ENCODE peak calls at places on chromosomes 7 and 10, in four cellular contexts. Q, Z, J and F are unnamed samples.
A peak's percentile ranks its signal among the peaks of the same experiment; 100 is the strongest.

GRCh38 chr10:112370424-112370819 is 3.5 kb upstream of the ACSL5 start:
- DNase-seq in Z (no peak), Q (no peak), J (no peak), F (no peak)

GRCh38 chr7:55242613-55243012 is 122.5 kb upstream of the LANCL2 start:
- DNase-seq in Z (no peak), J (no peak), Q (no peak), F (no peak)

GRCh38 chr10:58675321-58675720 is 162.6 kb downstream of the BICC1 start:
- DNase-seq in Q (no peak), Z (no peak), J (no peak), F (no peak)

GRCh38 chr7:20064974-20065862 is 152.0 kb downstream of the MACC1 start:
- DNase-seq in J (peak; percentile 57), Z (no peak), Q (no peak), F (no peak)

GRCh38 chr10:61855771-61856170 is 45.7 kb upstream of the ARID5B start:
- DNase-seq in Q (no peak), J (no peak), Z (no peak), F (no peak)

GRCh38 chr10:68163735-68164134 is 54.4 kb downstream of the MYPN start:
- DNase-seq in Z (no peak), Q (no peak), J (peak; percentile 69), F (peak; percentile 63)

GRCh38 chr10:77043364-77043763 is 594.2 kb downstream of the KCNMA1 start:
- DNase-seq in J (no peak), Z (no peak), Q (no peak), F (no peak)

GRCh38 chr10:58834093-58834674 is 321.5 kb downstream of the BICC1 start:
- DNase-seq in Z (no peak), Q (no peak), J (no peak), F (no peak)

GRCh38 chr10:49310460-49310859 is 11.5 kb downstream of the C10orf71 start:
- DNase-seq in J (no peak), Z (no peak), Q (no peak), F (no peak)
- TF ChIP-seq CHD4 in J (no peak), Z (no peak), Q (no peak), F (no peak)

GRCh38 chr7:116478834-116479233 is 20.7 kb upstream of the CAV2 start:
- DNase-seq in Q (no peak), J (no peak), Z (no peak), F (no peak)
- TF ChIP-seq CHD4 in Q (no peak), J (no peak), Z (no peak), F (no peak)

GRCh38 chr7:66443946-66444345 is 184.7 kb upstream of the KCTD7 start:
- DNase-seq in Q (no peak), J (no peak), Z (no peak), F (peak; percentile 6)
- TF ChIP-seq CHD4 in Q (no peak), J (no peak), Z (no peak), F (no peak)

GRCh38 chr10:97866524-97867219 is 17.0 kb downstream of the GOLGA7B start:
- DNase-seq in Q (no peak), J (no peak), Z (no peak), F (no peak)

GRCh38 chr10:97868134-97868685 is 18.6 kb downstream of the GOLGA7B start:
- DNase-seq in Q (no peak), J (no peak), Z (no peak), F (no peak)

GRCh38 chr10:97867220-97867800 is 17.7 kb downstream of the GOLGA7B start:
- DNase-seq in Z (no peak), J (no peak), Q (no peak), F (no peak)

GRCh38 chr10:97870990-97871389 is 21.3 kb downstream of the GOLGA7B start:
- DNase-seq in Z (no peak), J (no peak), Q (no peak), F (no peak)

DNA sequence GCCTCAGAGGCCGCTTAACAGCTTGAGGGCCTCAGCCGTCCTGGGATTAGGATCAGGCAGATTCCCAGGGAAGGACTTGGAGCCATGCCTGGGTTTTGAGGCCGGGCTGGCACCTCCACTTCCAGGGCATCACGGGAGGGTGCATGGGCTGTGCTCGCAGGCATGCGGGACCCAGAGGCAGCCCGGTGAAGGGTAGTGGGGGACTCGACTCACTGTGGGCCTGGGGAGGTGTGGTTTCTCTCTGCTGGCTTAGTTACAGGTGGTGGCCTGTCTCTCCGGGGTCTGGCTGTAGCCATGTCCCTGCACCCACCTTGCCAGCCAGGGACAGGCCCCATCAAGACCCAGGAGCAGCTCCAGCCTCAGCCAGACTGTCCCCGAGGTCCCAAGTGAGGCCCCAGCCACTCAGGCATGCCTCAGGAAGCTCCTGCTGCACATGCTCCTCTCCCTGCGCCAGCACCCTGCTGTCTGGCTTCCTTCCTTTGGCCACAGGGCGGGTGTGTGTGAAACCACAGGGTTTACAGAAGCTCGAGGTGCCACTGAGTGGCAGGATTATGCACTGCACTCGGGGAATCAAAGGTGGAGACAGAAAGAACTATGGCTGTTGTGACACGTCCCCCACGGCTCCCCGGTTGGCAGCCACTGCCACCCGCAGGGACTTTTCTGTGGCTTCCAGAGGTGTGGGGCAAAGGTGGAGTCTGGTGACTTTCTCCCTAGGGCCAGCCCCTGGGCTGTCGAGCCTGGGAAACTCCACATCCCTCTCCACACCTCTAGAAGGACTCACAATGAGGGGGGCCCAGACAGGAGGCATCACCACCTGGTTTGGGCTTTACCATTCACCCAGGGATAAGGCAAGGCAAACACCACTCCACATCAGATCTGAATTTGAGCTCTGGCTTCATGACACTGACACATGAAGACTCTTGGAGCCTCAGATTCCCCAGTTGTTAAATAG is 19.7 kb downstream of the GOLGA7B start:
- DNase-seq in Z (peak; percentile 80), J (peak; percentile 59), Q (peak; percentile 98), F (peak; percentile 79)
- TF ChIP-seq CHD4 in Z (no peak), J (no peak), Q (no peak), F (no peak)

DNA sequence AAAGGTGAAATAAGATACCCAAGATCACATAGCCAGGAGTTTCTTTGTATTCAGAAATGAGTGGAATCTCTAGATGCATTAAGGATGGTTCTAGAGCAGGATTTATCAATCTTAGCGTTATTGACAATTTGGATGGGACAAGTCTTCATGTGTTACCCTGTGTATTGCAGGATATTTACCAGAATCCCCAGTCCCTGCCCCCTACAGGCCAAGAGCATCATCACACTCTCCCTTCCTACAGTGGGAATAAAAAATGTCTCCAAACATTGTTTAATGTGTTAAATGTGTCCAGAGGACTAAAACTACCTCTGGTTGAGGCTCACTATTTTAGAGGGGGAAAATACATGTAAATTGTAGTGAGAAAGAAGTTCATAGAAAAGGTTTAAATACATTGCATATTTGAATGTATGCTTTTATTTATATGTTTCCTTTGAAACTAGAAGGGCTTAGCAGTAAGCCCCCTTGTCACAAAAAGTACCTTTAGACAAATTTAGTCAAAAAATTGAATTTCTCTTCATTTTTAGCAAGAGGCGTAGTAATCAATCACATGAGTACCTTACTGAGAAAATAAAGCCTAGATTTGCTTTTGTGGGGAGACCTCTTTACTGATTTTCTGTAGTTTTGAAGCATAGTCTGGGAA is 141.2 kb downstream of the MLLT10 start:
- DNase-seq in Z (peak; percentile 38), J (no peak), Q (peak; percentile 40), F (peak; percentile 64)
- TF ChIP-seq CHD4 in Z (no peak), J (no peak), Q (no peak), F (no peak)

DNA sequence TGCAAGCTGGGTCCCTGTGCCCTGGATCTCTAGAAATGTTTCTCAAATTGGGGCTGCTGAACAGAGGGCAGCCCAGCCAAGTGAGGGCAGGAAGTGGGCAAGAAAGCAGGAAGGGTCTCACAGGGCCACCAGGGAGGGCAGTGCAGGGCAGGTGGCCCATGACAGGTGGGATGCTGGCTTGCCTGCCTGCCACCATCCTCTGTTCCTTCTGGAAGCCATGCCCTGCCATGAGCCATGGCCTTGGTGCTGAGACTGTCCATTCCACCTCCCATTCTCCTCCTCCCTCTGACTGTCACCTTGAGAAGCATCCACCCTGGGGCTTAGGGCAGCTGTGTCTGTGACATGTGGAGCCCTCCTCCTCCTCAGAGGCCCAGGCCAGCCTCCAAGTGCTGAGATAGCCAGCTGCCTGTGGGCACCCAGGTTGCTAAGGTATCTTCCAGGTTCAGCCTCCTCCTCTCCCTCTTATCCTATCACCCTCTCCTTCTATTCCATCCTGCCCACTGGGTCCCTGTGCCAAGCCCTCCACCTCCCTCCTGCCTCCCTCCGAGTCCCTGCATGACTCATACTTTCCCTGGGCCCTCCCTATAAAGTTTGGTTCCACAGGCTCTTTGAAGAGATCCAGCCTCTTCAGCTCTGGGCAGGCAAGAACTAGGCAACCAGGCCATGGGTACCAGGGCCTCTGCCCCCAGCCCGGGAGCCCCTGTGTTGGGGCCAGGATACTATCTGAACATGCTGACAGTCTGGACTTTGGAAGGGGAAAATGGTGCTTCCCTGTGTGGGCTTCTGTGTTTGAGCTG is 1.3 kb downstream of the VSIR start:
- DNase-seq in J (no peak), Q (peak; percentile 40), Z (no peak), F (no peak)
- TF ChIP-seq CHD4 in J (no peak), Q (no peak), Z (no peak), F (no peak)

GRCh38 chr7:99002146-99002826 is 124.0 kb downstream of the TRRAP start:
- DNase-seq in Z (no peak), Q (no peak), J (no peak), F (no peak)

GRCh38 chr7:99001482-99002145 is 123.3 kb downstream of the TRRAP start:
- DNase-seq in Q (no peak), J (no peak), Z (no peak), F (no peak)

GRCh38 chr7:99000904-99001442 is 122.6 kb downstream of the TRRAP start:
- DNase-seq in Q (no peak), J (no peak), Z (no peak), F (no peak)

GRCh38 chr7:98998821-98999725 is 120.7 kb downstream of the TRRAP start:
- DNase-seq in Q (no peak), J (no peak), Z (no peak), F (no peak)

DNA sequence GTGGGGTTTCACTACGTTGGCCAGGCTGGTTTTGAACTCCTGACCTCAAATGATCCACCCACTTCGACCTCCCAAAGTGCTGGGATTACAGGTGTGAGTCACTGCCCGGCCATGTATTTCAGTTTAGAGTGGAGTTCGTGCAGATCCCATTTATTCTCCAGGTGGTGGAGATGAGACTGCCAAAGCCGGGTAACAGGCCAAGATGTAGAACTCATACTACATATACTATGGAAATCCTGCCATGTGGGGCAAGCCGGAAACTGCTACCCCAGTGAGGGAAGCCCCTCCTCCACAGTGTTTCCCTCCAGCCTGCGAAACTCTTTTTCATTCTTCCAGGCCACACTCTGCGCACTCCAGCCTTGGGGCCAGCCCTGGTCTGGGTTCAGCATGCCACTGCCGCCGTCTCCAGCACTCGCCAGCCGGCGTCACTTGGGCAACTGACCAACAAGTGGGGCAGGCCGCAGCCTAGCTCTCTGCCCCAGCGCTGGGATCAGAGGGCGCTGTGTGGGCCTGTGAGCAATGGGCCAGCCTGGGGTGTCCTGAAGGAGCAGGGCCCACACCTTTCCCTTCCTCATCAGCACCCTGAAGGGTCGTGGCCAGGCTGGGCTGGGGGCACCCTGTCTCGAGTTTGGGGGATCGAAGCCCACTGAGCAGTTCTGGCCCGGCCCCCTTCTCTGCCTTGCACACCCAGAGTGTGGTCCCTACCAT is 122.0 kb downstream of the TRRAP start:
- DNase-seq in Z (no peak), Q (no peak), J (no peak), F (no peak)
- TF ChIP-seq CHD4 in Z (no peak), Q (no peak), J (no peak), F (no peak)